ENCODE peak calls at places on chromosomes 11 and 22, in eight cellular contexts. One of them, this sample, is unnamed.

GRCh38 chr22:39176673-39177455 is 24.4 kb upstream of the CBX7 start:
- DNase-seq in IMR-90: no peak
- DNase-seq in MCF 10A: no peak
- DNase-seq in brain microvascular endothelial cell: no peak
- DNase-seq in neural crest cell: no peak
- DNase-seq in colonic mucosa: no peak
- DNase-seq in astrocyte of the spinal cord: no peak
- DNase-seq in H9: peak; percentile 51
- DNase-seq in this sample: no peak

GRCh38 chr22:19258371-19258770 is 33.1 kb downstream of the CLTCL1 start:
- DNase-seq in H9: no peak
- DNase-seq in IMR-90: no peak
- DNase-seq in neural crest cell: no peak
- DNase-seq in astrocyte of the spinal cord: no peak
- DNase-seq in brain microvascular endothelial cell: no peak
- DNase-seq in MCF 10A: no peak
- DNase-seq in colonic mucosa: no peak
- DNase-seq in this sample: no peak

GRCh38 chr22:43142881-43143562 is at the start of gene MCAT:
- DNase-seq in H9: peak; percentile 75
- DNase-seq in MCF 10A: peak; percentile 65
- DNase-seq in astrocyte of the spinal cord: peak; percentile 76
- DNase-seq in neural crest cell: peak; percentile 65
- DNase-seq in IMR-90: peak; percentile 68
- DNase-seq in brain microvascular endothelial cell: peak; percentile 55
- DNase-seq in colonic mucosa: peak; percentile 85
- DNase-seq in this sample: peak; percentile 81

GRCh38 chr11:3121416-3121815 is 43.7 kb downstream of the OSBPL5 start:
- DNase-seq in astrocyte of the spinal cord: no peak
- DNase-seq in MCF 10A: no peak
- DNase-seq in colonic mucosa: no peak
- DNase-seq in neural crest cell: no peak
- DNase-seq in H9: peak; percentile 19
- DNase-seq in brain microvascular endothelial cell: no peak
- DNase-seq in IMR-90: no peak
- DNase-seq in this sample: no peak

GRCh38 chr22:37282385-37282677 is at the start of gene CYTH4:
- DNase-seq in colonic mucosa: peak; percentile 55
- DNase-seq in H9: no peak
- DNase-seq in MCF 10A: no peak
- DNase-seq in IMR-90: no peak
- DNase-seq in neural crest cell: no peak
- DNase-seq in brain microvascular endothelial cell: no peak
- DNase-seq in astrocyte of the spinal cord: no peak
- DNase-seq in this sample: no peak

GRCh38 chr22:27097933-27098332 is 440.5 kb downstream of the MIAT start:
- DNase-seq in MCF 10A: no peak
- DNase-seq in neural crest cell: no peak
- DNase-seq in IMR-90: no peak
- DNase-seq in astrocyte of the spinal cord: peak; percentile 33
- DNase-seq in H9: no peak
- DNase-seq in colonic mucosa: no peak
- DNase-seq in brain microvascular endothelial cell: no peak
- DNase-seq in this sample: no peak

GRCh38 chr11:56624661-56625110 is 10.0 kb upstream of the OR5M1 start:
- DNase-seq in MCF 10A: peak; percentile 77
- DNase-seq in IMR-90: peak; percentile 34
- DNase-seq in colonic mucosa: peak; percentile 27
- DNase-seq in astrocyte of the spinal cord: peak; percentile 13
- DNase-seq in neural crest cell: no peak
- DNase-seq in H9: no peak
- DNase-seq in brain microvascular endothelial cell: peak; percentile 39
- DNase-seq in this sample: no peak

GRCh38 chr11:23751280-23751679 is 745.6 kb upstream of the LUZP2 start:
- DNase-seq in neural crest cell: no peak
- DNase-seq in MCF 10A: no peak
- DNase-seq in IMR-90: no peak
- DNase-seq in brain microvascular endothelial cell: no peak
- DNase-seq in H9: no peak
- DNase-seq in astrocyte of the spinal cord: no peak
- DNase-seq in colonic mucosa: no peak
- DNase-seq in this sample: no peak

GRCh38 chr11:110184974-110185597 is 91.9 kb downstream of the ZC3H12C start:
- DNase-seq in H9: no peak
- DNase-seq in astrocyte of the spinal cord: peak; percentile 94
- DNase-seq in brain microvascular endothelial cell: peak; percentile 57
- DNase-seq in colonic mucosa: no peak
- DNase-seq in MCF 10A: peak; percentile 85
- DNase-seq in IMR-90: peak; percentile 83
- DNase-seq in neural crest cell: no peak
- DNase-seq in this sample: no peak

GRCh38 chr22:37273126-37273845 is 9.0 kb upstream of the CYTH4 start:
- DNase-seq in colonic mucosa: no peak
- DNase-seq in MCF 10A: peak; percentile 35
- DNase-seq in IMR-90: peak; percentile 79
- DNase-seq in H9: no peak
- DNase-seq in astrocyte of the spinal cord: peak; percentile 68
- DNase-seq in neural crest cell: no peak
- DNase-seq in brain microvascular endothelial cell: peak; percentile 74
- DNase-seq in this sample: no peak

GRCh38 chr11:112963368-112963955 is 2.2 kb downstream of the NCAM1 start:
- DNase-seq in brain microvascular endothelial cell: no peak
- DNase-seq in IMR-90: no peak
- DNase-seq in MCF 10A: no peak
- DNase-seq in colonic mucosa: no peak
- DNase-seq in astrocyte of the spinal cord: no peak
- DNase-seq in H9: no peak
- DNase-seq in neural crest cell: no peak
- DNase-seq in this sample: peak; percentile 66

GRCh38 chr22:20155330-20156041 is 4.6 kb upstream of the CCDC188 start:
- DNase-seq in IMR-90: no peak
- DNase-seq in neural crest cell: peak; percentile 69
- DNase-seq in brain microvascular endothelial cell: peak; percentile 30
- DNase-seq in astrocyte of the spinal cord: peak; percentile 59
- DNase-seq in colonic mucosa: peak; percentile 28
- DNase-seq in H9: no peak
- DNase-seq in MCF 10A: peak; percentile 47
- DNase-seq in this sample: no peak

GRCh38 chr11:72232260-72233055 is 7.9 kb downstream of the INPPL1 start:
- DNase-seq in colonic mucosa: no peak
- DNase-seq in astrocyte of the spinal cord: no peak
- DNase-seq in H9: no peak
- DNase-seq in neural crest cell: no peak
- DNase-seq in brain microvascular endothelial cell: no peak
- DNase-seq in IMR-90: no peak
- DNase-seq in MCF 10A: no peak
- DNase-seq in this sample: no peak

GRCh38 chr11:65060913-65061408 is 2.6 kb upstream of the NAALADL1 start:
- DNase-seq in colonic mucosa: no peak
- DNase-seq in IMR-90: no peak
- DNase-seq in neural crest cell: no peak
- DNase-seq in MCF 10A: peak; percentile 34
- DNase-seq in H9: peak; percentile 74
- DNase-seq in brain microvascular endothelial cell: no peak
- DNase-seq in astrocyte of the spinal cord: peak; percentile 11
- DNase-seq in this sample: no peak
- TF ChIP-seq CTCF in colonic mucosa: no peak
- TF ChIP-seq CTCF in IMR-90: no peak
- TF ChIP-seq CTCF in neural crest cell: peak; percentile 29
- TF ChIP-seq CTCF in MCF 10A: no peak
- TF ChIP-seq CTCF in H9: peak; percentile 73
- TF ChIP-seq CTCF in brain microvascular endothelial cell: peak; percentile 62
- TF ChIP-seq CTCF in astrocyte of the spinal cord: peak; percentile 50
- TF ChIP-seq CTCF in this sample: peak; percentile 9

DNA sequence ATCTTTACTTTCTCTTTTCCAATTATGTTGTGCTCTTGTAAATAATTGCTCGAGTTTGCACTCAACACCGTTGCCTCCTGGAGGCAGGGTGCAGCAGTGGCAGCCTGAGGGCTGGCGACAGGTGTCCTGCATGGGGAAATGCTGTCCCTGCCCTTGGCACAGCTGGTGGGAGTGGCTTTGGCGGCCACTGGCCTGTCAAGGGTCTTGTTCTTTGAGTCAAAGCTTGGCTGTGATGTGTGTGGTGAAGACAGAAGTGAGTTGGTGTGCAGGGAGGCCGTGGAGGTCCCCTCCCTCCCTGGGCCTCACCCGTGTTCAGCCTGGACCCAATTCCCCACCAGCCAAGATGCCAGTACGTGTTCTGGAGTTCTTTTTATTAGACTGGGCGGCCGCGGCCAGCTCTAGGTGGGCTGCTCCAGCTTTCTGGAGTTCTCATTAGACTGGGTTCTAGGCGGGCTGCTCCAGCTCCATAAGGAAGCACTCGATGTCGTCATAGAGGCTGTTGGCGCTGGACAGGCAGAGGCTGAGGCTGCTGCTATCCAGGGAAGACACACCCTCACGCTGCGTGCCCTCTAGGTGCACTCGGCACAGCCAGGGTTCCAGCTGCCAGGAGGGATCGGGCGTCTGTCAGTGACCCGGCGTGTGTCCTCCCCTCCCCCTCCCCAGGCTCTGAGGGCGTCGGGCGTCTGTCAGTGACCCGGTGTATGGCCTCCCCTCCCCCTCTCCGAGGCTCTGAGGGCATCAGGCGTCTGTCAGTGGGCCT is 3.4 kb downstream of the IRF7 start:
- DNase-seq in colonic mucosa: peak; percentile 85
- DNase-seq in brain microvascular endothelial cell: no peak
- DNase-seq in IMR-90: peak; percentile 22
- DNase-seq in astrocyte of the spinal cord: no peak
- DNase-seq in neural crest cell: no peak
- DNase-seq in H9: peak; percentile 68
- DNase-seq in MCF 10A: peak; percentile 48
- DNase-seq in this sample: no peak
- TF ChIP-seq CTCF in colonic mucosa: peak; percentile 37
- TF ChIP-seq CTCF in brain microvascular endothelial cell: peak; percentile 56
- TF ChIP-seq CTCF in IMR-90: peak; percentile 17
- TF ChIP-seq CTCF in astrocyte of the spinal cord: peak; percentile 31
- TF ChIP-seq CTCF in neural crest cell: peak; percentile 38
- TF ChIP-seq CTCF in H9: peak; percentile 49
- TF ChIP-seq CTCF in MCF 10A: peak; percentile 20
- TF ChIP-seq CTCF in this sample: no peak

GRCh38 chr22:47014946-47015345 is 252.5 kb downstream of the TBC1D22A start:
- DNase-seq in H9: no peak
- DNase-seq in brain microvascular endothelial cell: no peak
- DNase-seq in IMR-90: no peak
- DNase-seq in neural crest cell: no peak
- DNase-seq in MCF 10A: no peak
- DNase-seq in astrocyte of the spinal cord: no peak
- DNase-seq in colonic mucosa: no peak
- DNase-seq in this sample: no peak

GRCh38 chr22:47016636-47017035 is 254.2 kb downstream of the TBC1D22A start:
- DNase-seq in astrocyte of the spinal cord: no peak
- DNase-seq in H9: no peak
- DNase-seq in colonic mucosa: no peak
- DNase-seq in neural crest cell: no peak
- DNase-seq in brain microvascular endothelial cell: no peak
- DNase-seq in IMR-90: no peak
- DNase-seq in MCF 10A: no peak
- DNase-seq in this sample: no peak

GRCh38 chr22:47014636-47014930 is 252.1 kb downstream of the TBC1D22A start:
- DNase-seq in H9: no peak
- DNase-seq in neural crest cell: no peak
- DNase-seq in MCF 10A: no peak
- DNase-seq in brain microvascular endothelial cell: no peak
- DNase-seq in colonic mucosa: no peak
- DNase-seq in astrocyte of the spinal cord: no peak
- DNase-seq in IMR-90: no peak
- DNase-seq in this sample: no peak

GRCh38 chr22:47017245-47017644 is 254.8 kb downstream of the TBC1D22A start:
- DNase-seq in MCF 10A: no peak
- DNase-seq in colonic mucosa: no peak
- DNase-seq in neural crest cell: no peak
- DNase-seq in H9: no peak
- DNase-seq in astrocyte of the spinal cord: no peak
- DNase-seq in brain microvascular endothelial cell: no peak
- DNase-seq in IMR-90: no peak
- DNase-seq in this sample: no peak

DNA sequence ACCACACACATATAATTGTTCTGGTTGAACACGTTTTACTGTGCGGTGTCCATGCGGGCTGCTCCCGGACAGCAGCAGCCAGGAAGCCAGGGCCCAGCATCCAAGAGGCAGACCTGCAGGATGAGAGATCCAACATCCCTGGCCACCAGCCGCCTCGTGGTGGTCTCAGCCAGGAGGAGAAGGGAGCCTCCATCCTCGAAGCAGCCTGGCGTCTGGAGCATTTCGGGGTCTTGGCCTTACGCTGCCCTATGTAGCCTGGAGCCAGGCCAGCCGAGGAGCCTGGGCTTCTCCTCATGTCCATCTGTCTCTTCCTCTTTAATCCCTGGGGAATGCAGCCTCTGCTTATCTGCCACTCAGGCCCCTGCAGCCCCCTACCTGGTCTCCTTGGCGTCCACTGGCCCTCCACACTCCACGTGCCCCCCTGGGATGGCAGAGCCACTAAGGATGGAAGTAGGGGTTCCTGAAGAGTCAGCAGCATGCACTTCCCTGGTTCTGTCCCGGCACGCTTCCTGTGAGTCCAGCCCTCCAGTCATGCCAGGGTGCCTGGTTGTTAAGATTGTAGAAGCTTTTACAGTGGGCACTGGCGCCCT is 253.2 kb downstream of the TBC1D22A start:
- DNase-seq in neural crest cell: no peak
- DNase-seq in astrocyte of the spinal cord: no peak
- DNase-seq in colonic mucosa: no peak
- DNase-seq in H9: no peak
- DNase-seq in brain microvascular endothelial cell: no peak
- DNase-seq in IMR-90: no peak
- DNase-seq in MCF 10A: no peak
- DNase-seq in this sample: no peak
- TF ChIP-seq CTCF in neural crest cell: no peak
- TF ChIP-seq CTCF in astrocyte of the spinal cord: no peak
- TF ChIP-seq CTCF in colonic mucosa: no peak
- TF ChIP-seq CTCF in H9: no peak
- TF ChIP-seq CTCF in brain microvascular endothelial cell: no peak
- TF ChIP-seq CTCF in IMR-90: no peak
- TF ChIP-seq CTCF in MCF 10A: no peak
- TF ChIP-seq CTCF in this sample: no peak

DNA sequence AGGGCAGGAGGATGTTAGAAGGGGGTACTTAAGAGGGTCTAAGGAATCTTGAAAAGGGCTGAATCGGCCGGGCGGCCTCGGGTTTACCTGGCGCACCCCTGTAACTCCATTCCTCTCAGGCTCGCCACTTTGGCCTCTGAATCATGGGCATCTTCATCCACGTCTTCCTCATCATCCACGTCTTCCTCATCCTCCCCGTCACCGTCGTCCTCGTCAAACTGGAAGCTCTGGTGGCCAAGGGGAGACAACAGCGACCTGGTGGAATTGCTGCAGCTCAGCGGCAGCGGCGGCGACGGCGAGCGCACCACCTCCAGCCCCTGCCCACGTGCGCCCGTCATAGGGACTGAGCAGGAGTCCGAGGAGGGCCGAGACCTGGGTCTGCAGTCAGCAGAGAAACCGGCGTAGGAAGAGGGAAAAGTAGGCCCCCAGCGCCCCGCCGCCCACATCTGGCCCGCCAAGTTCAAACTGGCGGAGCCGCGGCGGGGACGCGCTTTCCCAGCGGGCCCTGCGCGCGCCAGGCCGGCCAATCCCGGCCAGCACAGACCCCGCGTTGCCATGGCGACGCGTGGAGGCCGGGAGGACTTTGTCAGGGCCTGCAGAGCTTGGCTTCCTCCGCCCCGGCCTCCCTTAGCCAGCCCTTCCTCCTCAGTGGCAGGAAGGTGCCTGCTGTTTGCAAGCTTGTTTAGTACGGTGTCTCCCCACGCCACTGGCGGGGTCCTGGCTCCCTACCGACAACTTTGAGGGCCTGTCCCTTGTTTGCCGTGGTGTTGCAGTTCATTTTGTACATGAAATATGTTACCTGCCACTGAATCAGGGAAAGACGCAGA is at the start of gene CCDC34:
- DNase-seq in colonic mucosa: peak; percentile 93
- DNase-seq in neural crest cell: peak; percentile 85
- DNase-seq in H9: peak; percentile 96
- DNase-seq in brain microvascular endothelial cell: peak; percentile 86
- DNase-seq in MCF 10A: peak; percentile 94
- DNase-seq in astrocyte of the spinal cord: peak; percentile 94
- DNase-seq in IMR-90: peak; percentile 90
- DNase-seq in this sample: peak; percentile 95
- TF ChIP-seq CTCF in colonic mucosa: no peak
- TF ChIP-seq CTCF in neural crest cell: no peak
- TF ChIP-seq CTCF in H9: no peak
- TF ChIP-seq CTCF in brain microvascular endothelial cell: no peak
- TF ChIP-seq CTCF in MCF 10A: no peak
- TF ChIP-seq CTCF in astrocyte of the spinal cord: no peak
- TF ChIP-seq CTCF in IMR-90: no peak
- TF ChIP-seq CTCF in this sample: no peak

This sample was measured in nephron progenitor cell.